ENCODE peak calls at places on chromosomes 7 and 10, in nine cellular contexts. L is cardiac muscle cell, Y is transverse colon, V is mucosa of descending colon, R is neural progenitor cell, H is astrocyte of the spinal cord, W is WERI-Rb-1, M is Peyer's patch, Z is GM13976. J is an unnamed sample.

GRCh38 chr10:60167056-60167455 is 222.6 kb downstream of the ANK3 start:
- DNase-seq in Z (no peak), H (no peak), W (no peak), Y (no peak), R (no peak), L (no peak), V (no peak), M (no peak), J (no peak)

GRCh38 chr10:11208908-11209809 is 191.5 kb downstream of the CELF2 start:
- DNase-seq in M (no peak), H (no peak), L (no peak), R (no peak), V (no peak), Y (no peak), W (no peak), Z (peak; percentile 55), J (no peak)

GRCh38 chr7:84204655-84205054 is 10.1 kb upstream of the SEMA3A start:
- DNase-seq in V (no peak), H (peak; percentile 52), M (no peak), W (no peak), L (no peak), R (no peak), Y (no peak), Z (no peak), J (no peak)

GRCh38 chr10:31274310-31274709 is 44.7 kb upstream of the ZEB1 start:
- DNase-seq in H (no peak), W (no peak), V (no peak), M (no peak), L (no peak), Y (no peak), Z (no peak), R (no peak), J (no peak)

GRCh38 chr7:42123716-42124115 is 113.3 kb downstream of the GLI3 start:
- DNase-seq in H (no peak), Z (no peak), L (no peak), M (no peak), W (no peak), V (no peak), R (no peak), Y (no peak), J (no peak)

GRCh38 chr7:87797798-87798403 is 78.3 kb downstream of the SLC25A40 start:
- DNase-seq in W (no peak), H (peak; percentile 51), Z (peak; percentile 50), L (peak; percentile 45), M (no peak), V (no peak), R (peak; percentile 71), Y (no peak), J (no peak)

GRCh38 chr7:107170051-107170661 is 1.4 kb downstream of the HBP1 start:
- DNase-seq in Y (no peak), W (no peak), H (peak; percentile 26), V (no peak), Z (no peak), M (no peak), L (no peak), R (no peak), J (no peak)

GRCh38 chr7:17769918-17770317 is 170.4 kb downstream of the SNX13 start:
- DNase-seq in Z (peak; percentile 46), L (peak; percentile 81), M (no peak), V (peak; percentile 34), W (peak; percentile 75), H (peak; percentile 73), Y (peak; percentile 61), R (peak; percentile 78), J (peak; percentile 59)

GRCh38 chr10:69807122-69807521 is 5.4 kb downstream of the COL13A1 start:
- DNase-seq in Z (no peak), R (no peak), H (peak; percentile 67), V (no peak), W (no peak), M (no peak), L (no peak), Y (no peak), J (no peak)

GRCh38 chr7:78140109-78140508 is 341.5 kb downstream of the PHTF2 start:
- DNase-seq in V (no peak), H (no peak), M (no peak), R (no peak), Z (no peak), W (no peak), Y (no peak), L (no peak), J (no peak)

GRCh38 chr10:133358162-133358919 is 522 bp upstream of the FUOM start:
- DNase-seq in W (no peak), Z (no peak), V (peak; percentile 71), L (no peak), Y (no peak), R (no peak), M (no peak), H (no peak), J (no peak)

GRCh38 chr7:131076711-131077170 is 250.9 kb upstream of the MKLN1 start:
- DNase-seq in R (no peak), L (peak; percentile 3), W (no peak), Y (no peak), Z (no peak), H (peak; percentile 7), M (no peak), V (no peak), J (no peak)

GRCh38 chr10:49281461-49281860 is 17.5 kb upstream of the C10orf71 start:
- DNase-seq in Z (no peak), L (no peak), W (no peak), H (no peak), V (no peak), M (no peak), Y (no peak), R (peak; percentile 48), J (no peak)
- TF ChIP-seq CTCF in Z (no peak), L (peak; percentile 21), W (peak; percentile 41), H (peak; percentile 32), V (no peak), M (no peak), Y (no peak), R (peak; percentile 78), J (peak; percentile 53)

DNA sequence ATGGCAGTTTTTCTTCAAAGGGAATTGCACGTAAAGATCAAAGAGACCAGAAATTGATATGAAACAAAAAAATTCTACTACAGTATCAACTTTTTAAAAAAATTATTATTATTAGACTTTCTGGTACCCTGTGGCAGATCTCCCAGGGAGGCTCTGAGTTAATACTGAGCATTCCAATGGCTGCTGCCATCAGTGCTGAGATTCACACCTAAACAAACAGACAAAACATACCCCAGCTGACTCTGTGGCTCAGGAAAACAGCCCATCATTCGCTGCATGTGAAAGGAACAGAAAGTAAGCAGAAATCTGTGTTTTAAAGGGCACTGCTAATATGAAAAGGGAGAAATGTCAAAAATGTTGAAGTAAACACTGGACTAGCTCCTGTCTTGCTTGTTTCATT is 118.4 kb downstream of the GRM3 start:
- DNase-seq in L (no peak), V (no peak), Z (no peak), R (no peak), H (no peak), W (no peak), M (no peak), Y (no peak), J (no peak)
- TF ChIP-seq CTCF in L (no peak), V (no peak), Z (no peak), R (no peak), H (no peak), W (no peak), M (no peak), Y (no peak), J (no peak)

GRCh38 chr7:51314726-51315125 is 1.9 kb downstream of the COBL start:
- DNase-seq in H (no peak), Y (no peak), Z (no peak), R (no peak), W (no peak), V (no peak), M (no peak), L (no peak), J (no peak)

GRCh38 chr7:51315393-51316261 is 982 bp downstream of the COBL start:
- DNase-seq in L (peak; percentile 36), V (peak; percentile 84), R (peak; percentile 75), H (peak; percentile 8), Z (no peak), Y (peak; percentile 78), W (peak; percentile 28), M (peak; percentile 92), J (peak; percentile 11)

GRCh38 chr7:51317582-51317910 is 937 bp upstream of the COBL start:
- DNase-seq in W (no peak), L (no peak), Y (no peak), Z (no peak), H (no peak), R (peak; percentile 43), V (no peak), M (no peak), J (no peak)

GRCh38 chr7:51316666-51317581 is at the start of gene COBL:
- DNase-seq in R (peak; percentile 72), L (peak; percentile 52), M (peak; percentile 89), Z (no peak), H (no peak), W (peak; percentile 81), V (peak; percentile 81), Y (peak; percentile 54), J (peak; percentile 10)

DNA sequence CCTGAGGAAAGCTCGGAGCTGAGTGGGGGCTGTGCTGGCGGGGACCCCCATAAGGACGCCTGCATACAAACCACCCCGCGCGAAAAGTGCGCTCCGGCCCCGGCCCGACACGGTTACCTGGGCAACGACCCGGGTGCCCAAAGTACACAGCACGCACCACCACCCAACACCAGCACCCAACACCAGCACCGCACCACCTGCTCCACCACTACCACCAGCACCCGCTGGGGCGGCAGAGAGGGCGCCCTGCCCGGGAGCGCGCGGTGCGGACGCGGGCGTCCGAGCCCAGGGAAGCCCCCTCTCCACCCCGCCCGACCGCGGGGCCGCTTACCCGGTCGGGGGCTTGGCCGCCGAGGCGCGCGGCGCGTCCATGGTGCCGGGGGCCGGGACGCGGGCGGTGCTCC is 345 bp downstream of the COBL start:
- DNase-seq in H (no peak), Z (no peak), W (peak; percentile 55), Y (peak; percentile 55), M (peak; percentile 79), L (no peak), R (no peak), V (peak; percentile 75), J (no peak)
- TF ChIP-seq CTCF in H (no peak), Z (no peak), W (no peak), Y (peak; percentile 29), M (no peak), L (no peak), R (peak; percentile 22), V (peak; percentile 24), J (peak; percentile 41)

DNA sequence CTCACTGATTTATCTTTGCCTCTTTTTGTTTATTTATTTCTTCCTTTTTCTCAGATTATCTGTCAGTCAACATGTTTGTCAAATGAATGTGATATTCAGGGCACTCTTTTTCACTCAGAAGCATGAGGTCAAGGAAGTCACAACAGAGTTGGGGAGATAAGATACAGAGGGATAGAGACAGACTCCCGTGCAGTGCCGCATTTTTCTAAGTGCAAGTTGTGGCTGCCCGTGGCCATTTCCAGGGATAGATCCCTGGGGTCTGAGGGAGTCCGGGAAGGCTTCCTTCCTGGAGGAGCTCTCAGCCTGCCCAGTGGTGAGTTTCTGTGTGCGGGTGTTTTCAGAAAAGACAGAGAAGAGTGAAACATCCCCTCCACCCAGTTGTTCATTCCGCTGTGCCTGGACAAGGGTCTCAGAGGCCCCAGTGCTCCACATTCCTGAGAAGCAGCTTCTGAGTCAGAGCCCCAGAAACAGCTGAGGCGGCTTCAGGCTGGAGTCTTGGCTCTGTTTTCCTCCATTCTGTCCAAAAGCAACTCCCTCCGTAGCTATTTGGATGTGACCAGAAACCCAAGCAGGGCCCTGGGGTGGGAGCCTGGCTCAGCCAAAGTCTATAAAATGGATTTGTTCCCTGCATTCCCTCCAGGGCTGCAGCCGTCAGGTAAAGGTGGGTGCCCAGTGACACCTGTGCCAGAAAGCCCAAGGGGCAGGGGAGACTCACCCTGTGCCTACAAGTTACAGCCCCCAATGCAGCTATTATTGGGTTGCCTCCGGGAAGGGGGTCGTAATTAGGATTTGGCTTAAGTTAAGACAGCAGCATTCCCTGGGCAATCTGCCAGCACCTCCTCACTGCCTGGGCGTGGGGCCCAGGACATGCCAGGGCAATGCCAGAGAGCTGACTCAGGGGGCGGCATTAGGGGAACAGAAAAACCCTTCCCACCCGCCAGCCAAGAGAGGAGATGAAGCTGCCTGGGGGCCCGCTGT is 13.0 kb upstream of the CAMK2G start:
- DNase-seq in M (peak; percentile 63), Y (peak; percentile 63), L (no peak), Z (no peak), R (no peak), H (peak; percentile 94), V (peak; percentile 59), W (no peak), J (no peak)
- TF ChIP-seq CTCF in M (no peak), Y (no peak), L (peak; percentile 2), Z (no peak), R (no peak), H (no peak), V (no peak), W (no peak), J (no peak)